ENCODE peak calls at places on chromosome 16, in five cellular contexts. I is COR-L47; D is activated T-helper 1 cell treated with anti-CD3 and anti-CD28 coated beads, Interleukin-2, amount 50 U/mL, for 16 hours; B is central memory CD4-positive, alpha-beta T cell; Y is stomach. M is an unnamed sample.

GRCh38 chr16:78317871-78318270 is 218.4 kb downstream of the WWOX start:
- DNase-seq in I (no peak), D (no peak), B (no peak), Y (no peak), M (no peak)

GRCh38 chr16:58046936-58047335 is 21.4 kb downstream of the MMP15 start:
- DNase-seq in I (no peak), D (no peak), B (no peak), Y (no peak), M (no peak)

GRCh38 chr16:76303637-76304314 is 26.6 kb downstream of the CNTNAP4 start:
- DNase-seq in I (no peak), D (no peak), B (no peak), Y (no peak), M (no peak)

GRCh38 chr16:85537795-85538401 is 75.2 kb upstream of the GSE1 start:
- DNase-seq in I (no peak), D (no peak), B (no peak), Y (no peak), M (no peak)

GRCh38 chr16:16004314-16004749 is 54.9 kb downstream of the ABCC1 start:
- DNase-seq in I (no peak), D (no peak), B (no peak), Y (no peak), M (no peak)

GRCh38 chr16:29807426-29808218 is 1.3 kb downstream of the MAZ start:
- DNase-seq in I (peak), D (peak), B (peak), Y (peak), M (peak)

GRCh38 chr16:80466024-80466986 is 74.5 kb upstream of the DYNLRB2 start:
- DNase-seq in I (peak), D (peak), B (peak), Y (peak), M (peak)

GRCh38 chr16:68993885-68994284 is 111.6 kb upstream of the HAS3 start:
- DNase-seq in I (no peak), D (no peak), B (no peak), Y (no peak), M (no peak)

GRCh38 chr16:27767081-27767480 is 217.1 kb downstream of the KATNIP start:
- DNase-seq in I (no peak), D (no peak), B (no peak), Y (no peak), M (no peak)

M was measured in KBM-7.